ENCODE peak calls at places on chromosome 9, in four cellular contexts. One of them, this sample, is unnamed.

GRCh38 chr9:95465115-95465514 is 51.7 kb downstream of the PTCH1 start:
- DNase-seq in HepG2: no peak
- DNase-seq in GM12878: no peak
- DNase-seq in K562: no peak
- DNase-seq in this sample: no peak

GRCh38 chr9:125074976-125075375 is 68.4 kb downstream of the SCAI start:
- DNase-seq in HepG2: no peak
- DNase-seq in GM12878: no peak
- DNase-seq in K562: no peak
- DNase-seq in this sample: no peak

GRCh38 chr9:21505425-21506179 is 23.5 kb upstream of the IFNE start:
- DNase-seq in HepG2: no peak
- DNase-seq in GM12878: no peak
- DNase-seq in K562: no peak
- DNase-seq in this sample: no peak

GRCh38 chr9:99478469-99479027 is 256.5 kb downstream of the SEC61B start:
- DNase-seq in HepG2: no peak
- DNase-seq in GM12878: no peak
- DNase-seq in K562: no peak
- DNase-seq in this sample: no peak

GRCh38 chr9:69279084-69279729 is 45.8 kb upstream of the ENTREP1 start:
- DNase-seq in HepG2: no peak
- DNase-seq in GM12878: peak; percentile 20
- DNase-seq in K562: no peak
- DNase-seq in this sample: no peak

GRCh38 chr9:72675586-72675985 is 154.2 kb downstream of the TMC1 start:
- DNase-seq in HepG2: no peak
- DNase-seq in GM12878: no peak
- DNase-seq in K562: no peak
- DNase-seq in this sample: no peak

GRCh38 chr9:104772707-104773106 is 8.8 kb downstream of the NIPSNAP3B start:
- DNase-seq in HepG2: no peak
- DNase-seq in GM12878: no peak
- DNase-seq in K562: no peak
- DNase-seq in this sample: no peak

GRCh38 chr9:76004526-76004925 is 114.1 kb downstream of the PCSK5 start:
- DNase-seq in HepG2: no peak
- DNase-seq in GM12878: no peak
- DNase-seq in K562: no peak
- DNase-seq in this sample: no peak

GRCh38 chr9:122126340-122127333 is 32.9 kb downstream of the NDUFA8 start:
- DNase-seq in HepG2: peak; percentile 35
- DNase-seq in GM12878: no peak
- DNase-seq in K562: no peak
- DNase-seq in this sample: peak; percentile 53

GRCh38 chr9:26234865-26235264 is 556.6 kb upstream of the TUSC1 start:
- DNase-seq in HepG2: no peak
- DNase-seq in GM12878: no peak
- DNase-seq in K562: no peak
- DNase-seq in this sample: no peak

GRCh38 chr9:134619456-134619982 is 22.1 kb upstream of the COL5A1 start:
- DNase-seq in HepG2: no peak
- DNase-seq in GM12878: no peak
- DNase-seq in K562: no peak
- DNase-seq in this sample: no peak

GRCh38 chr9:81737871-81738507 is 48.6 kb upstream of the TLE1 start:
- DNase-seq in HepG2: peak; percentile 6
- DNase-seq in GM12878: no peak
- DNase-seq in K562: no peak
- DNase-seq in this sample: no peak

GRCh38 chr9:125438506-125439433 is 177.1 kb downstream of the GAPVD1 start:
- DNase-seq in HepG2: no peak
- DNase-seq in GM12878: no peak
- DNase-seq in K562: no peak
- DNase-seq in this sample: no peak

GRCh38 chr9:125694478-125694877 is 12.5 kb downstream of the MAPKAP1 start:
- DNase-seq in HepG2: peak; percentile 74
- DNase-seq in GM12878: no peak
- DNase-seq in K562: no peak
- DNase-seq in this sample: no peak

GRCh38 chr9:75906531-75906930 is 16.1 kb downstream of the PCSK5 start:
- DNase-seq in HepG2: no peak
- DNase-seq in GM12878: no peak
- DNase-seq in K562: no peak
- DNase-seq in this sample: no peak

GRCh38 chr9:83765376-83765775 is 52.2 kb downstream of the GKAP1 start:
- DNase-seq in HepG2: no peak
- DNase-seq in GM12878: no peak
- DNase-seq in K562: no peak
- DNase-seq in this sample: no peak

GRCh38 chr9:134575103-134575816 is 66.3 kb upstream of the COL5A1 start:
- DNase-seq in HepG2: no peak
- DNase-seq in GM12878: no peak
- DNase-seq in K562: no peak
- DNase-seq in this sample: no peak

GRCh38 chr9:4541848-4542247 is 51.6 kb downstream of the SLC1A1 start:
- DNase-seq in HepG2: no peak
- DNase-seq in GM12878: no peak
- DNase-seq in K562: no peak
- DNase-seq in this sample: no peak

GRCh38 chr9:116286287-116286686 is 132.7 kb downstream of the PAPPA start:
- DNase-seq in HepG2: no peak
- DNase-seq in GM12878: no peak
- DNase-seq in K562: no peak
- DNase-seq in this sample: peak; percentile 56

GRCh38 chr9:122091682-122092592 is 1.2 kb downstream of the TTLL11 start:
- DNase-seq in HepG2: no peak
- DNase-seq in GM12878: no peak
- DNase-seq in K562: peak; percentile 11
- DNase-seq in this sample: no peak

GRCh38 chr9:81083821-81084512 is 605.4 kb downstream of the TLE1 start:
- DNase-seq in HepG2: no peak
- DNase-seq in GM12878: no peak
- DNase-seq in K562: no peak
- DNase-seq in this sample: no peak

GRCh38 chr9:112012026-112012902 is 115.7 kb downstream of the UGCG start:
- DNase-seq in HepG2: peak; percentile 66
- DNase-seq in GM12878: peak; percentile 96
- DNase-seq in K562: peak; percentile 30
- DNase-seq in this sample: no peak

GRCh38 chr9:113695901-113696300 is 180.2 kb upstream of the ZNF618 start:
- DNase-seq in HepG2: no peak
- DNase-seq in GM12878: no peak
- DNase-seq in K562: no peak
- DNase-seq in this sample: no peak

GRCh38 chr9:137642892-137643291 is 24.1 kb downstream of the EHMT1 start:
- DNase-seq in HepG2: no peak
- DNase-seq in GM12878: no peak
- DNase-seq in K562: no peak
- DNase-seq in this sample: no peak

GRCh38 chr9:115411993-115412452 is 294.1 kb upstream of the TNC start:
- DNase-seq in HepG2: no peak
- DNase-seq in GM12878: no peak
- DNase-seq in K562: no peak
- DNase-seq in this sample: no peak

GRCh38 chr9:115035872-115036612 is 81.9 kb downstream of the TNC start:
- DNase-seq in HepG2: no peak
- DNase-seq in GM12878: peak; percentile 77
- DNase-seq in K562: peak; percentile 8
- DNase-seq in this sample: no peak

GRCh38 chr9:75238311-75238976 is 150.1 kb downstream of the OSTF1 start:
- DNase-seq in HepG2: peak; percentile 64
- DNase-seq in GM12878: peak; percentile 3
- DNase-seq in K562: peak; percentile 43
- DNase-seq in this sample: peak; percentile 49

GRCh38 chr9:23117621-23118020 is 671.0 kb downstream of the DMRTA1 start:
- DNase-seq in HepG2: no peak
- DNase-seq in GM12878: no peak
- DNase-seq in K562: no peak
- DNase-seq in this sample: no peak

GRCh38 chr9:137447722-137448568 is 6.8 kb upstream of the ENTPD8 start:
- DNase-seq in HepG2: no peak
- DNase-seq in GM12878: no peak
- DNase-seq in K562: no peak
- DNase-seq in this sample: no peak

GRCh38 chr9:105735366-105735765 is 41.0 kb downstream of the TMEM38B start:
- DNase-seq in HepG2: no peak
- DNase-seq in GM12878: no peak
- DNase-seq in K562: no peak
- DNase-seq in this sample: no peak

GRCh38 chr9:121217609-121218292 is 16.1 kb upstream of the RAB14 start:
- DNase-seq in HepG2: no peak
- DNase-seq in GM12878: peak; percentile 50
- DNase-seq in K562: peak; percentile 48
- DNase-seq in this sample: no peak

GRCh38 chr9:94920439-94920951 is 194.0 kb downstream of the AOPEP start:
- DNase-seq in HepG2: no peak
- DNase-seq in GM12878: no peak
- DNase-seq in K562: no peak
- DNase-seq in this sample: no peak

GRCh38 chr9:100170556-100170955 is 71.5 kb downstream of the INVS start:
- DNase-seq in HepG2: no peak
- DNase-seq in GM12878: no peak
- DNase-seq in K562: no peak
- DNase-seq in this sample: no peak

GRCh38 chr9:12705738-12706391 is 12.7 kb downstream of the TYRP1 start:
- DNase-seq in HepG2: no peak
- DNase-seq in GM12878: no peak
- DNase-seq in K562: no peak
- DNase-seq in this sample: no peak

GRCh38 chr9:109604036-109604600 is 106.0 kb upstream of the PTPN3 start:
- DNase-seq in HepG2: no peak
- DNase-seq in GM12878: no peak
- DNase-seq in K562: no peak
- DNase-seq in this sample: no peak

GRCh38 chr9:123099042-123099441 is 65.6 kb downstream of the GPR21 start:
- DNase-seq in HepG2: no peak
- DNase-seq in GM12878: no peak
- DNase-seq in K562: no peak
- DNase-seq in this sample: no peak

DNA sequence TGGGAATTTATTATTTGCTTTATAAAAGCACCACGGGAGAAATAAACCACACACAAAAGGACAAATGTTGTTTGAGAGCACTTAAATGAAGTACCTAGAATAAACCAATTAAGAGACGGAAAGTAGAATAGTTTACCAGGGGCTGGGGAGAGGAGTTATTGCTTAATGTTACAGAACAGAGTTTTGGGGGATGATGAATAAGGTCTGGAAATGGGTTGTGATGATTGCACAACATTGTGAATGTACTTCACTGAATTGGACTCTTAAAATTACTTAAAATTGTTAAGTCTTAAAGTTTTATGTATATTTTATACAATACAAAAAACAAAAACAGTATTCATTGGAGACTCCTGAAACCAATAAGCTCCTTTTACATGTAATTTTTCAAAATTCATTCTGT is 1.5 kb downstream of the ZBTB43 start:
- DNase-seq in HepG2: no peak
- DNase-seq in GM12878: no peak
- DNase-seq in K562: no peak
- DNase-seq in this sample: no peak
- TF ChIP-seq NR2C2 in HepG2: no peak
- TF ChIP-seq NR2C2 in GM12878: no peak
- TF ChIP-seq NR2C2 in K562: no peak
- TF ChIP-seq NR2C2 in this sample: no peak

DNA sequence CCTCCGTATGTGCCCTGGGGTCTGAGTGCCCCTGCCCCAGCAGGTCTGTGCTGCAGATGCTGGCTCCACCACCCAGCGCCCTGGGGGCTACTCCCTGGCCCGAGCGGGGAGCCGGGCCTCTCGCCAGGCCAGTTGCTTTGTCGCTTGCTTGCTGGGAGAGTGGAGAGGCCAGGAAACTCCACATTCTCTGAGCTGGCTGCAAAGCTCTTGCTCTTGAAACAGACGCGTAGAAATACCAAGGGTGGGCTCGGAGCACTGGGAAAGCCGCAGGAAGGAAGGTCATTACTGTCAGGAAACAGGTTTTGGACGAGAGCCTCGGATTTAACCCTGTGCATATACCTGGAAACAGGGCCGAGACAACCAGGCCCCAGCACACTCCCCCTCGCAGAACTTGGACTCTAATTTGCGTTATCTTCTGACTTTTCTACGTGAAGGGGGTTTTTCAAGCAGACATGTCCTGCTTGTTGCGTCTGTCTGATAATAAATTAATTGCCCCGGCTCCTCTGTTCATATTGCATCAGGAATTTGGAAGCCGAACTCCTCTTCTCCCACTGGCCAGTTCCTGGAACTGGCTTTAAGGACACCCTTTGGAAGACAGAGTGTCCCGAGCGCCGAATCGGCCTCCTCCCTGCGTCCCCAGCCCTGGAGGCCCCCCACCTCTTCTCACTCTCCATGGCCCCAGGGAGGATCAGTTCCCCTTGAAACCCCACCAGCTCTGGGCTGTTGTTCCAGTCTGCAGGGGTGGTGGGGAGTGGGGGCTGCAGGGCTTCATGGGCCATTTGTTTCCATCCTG is 11.2 kb downstream of the ADAMTSL2 start:
- DNase-seq in HepG2: no peak
- DNase-seq in GM12878: no peak
- DNase-seq in K562: no peak
- DNase-seq in this sample: no peak
- TF ChIP-seq CBFB in HepG2: no peak
- TF ChIP-seq CBFB in GM12878: no peak
- TF ChIP-seq CBFB in K562: no peak
- TF ChIP-seq CBFB in this sample: no peak

GRCh38 chr9:35757527-35758275 is 3.6 kb upstream of the MSMP start:
- DNase-seq in HepG2: peak; percentile 35
- DNase-seq in GM12878: no peak
- DNase-seq in K562: peak; percentile 68
- DNase-seq in this sample: no peak

GRCh38 chr9:35759795-35760194 is 5.7 kb upstream of the MSMP start:
- DNase-seq in HepG2: no peak
- DNase-seq in GM12878: no peak
- DNase-seq in K562: no peak
- DNase-seq in this sample: no peak

GRCh38 chr9:35763181-35763580 is 9.1 kb upstream of the MSMP start:
- DNase-seq in HepG2: no peak
- DNase-seq in GM12878: no peak
- DNase-seq in K562: no peak
- DNase-seq in this sample: no peak

GRCh38 chr9:35758475-35759050 is 4.5 kb upstream of the MSMP start:
- DNase-seq in HepG2: no peak
- DNase-seq in GM12878: no peak
- DNase-seq in K562: no peak
- DNase-seq in this sample: no peak

GRCh38 chr9:35760651-35761050 is 6.6 kb upstream of the MSMP start:
- DNase-seq in HepG2: no peak
- DNase-seq in GM12878: no peak
- DNase-seq in K562: no peak
- DNase-seq in this sample: no peak
- TF ChIP-seq MAX in HepG2: no peak
- TF ChIP-seq MAX in GM12878: no peak
- TF ChIP-seq MAX in K562: no peak
- TF ChIP-seq MAX in this sample: no peak

DNA sequence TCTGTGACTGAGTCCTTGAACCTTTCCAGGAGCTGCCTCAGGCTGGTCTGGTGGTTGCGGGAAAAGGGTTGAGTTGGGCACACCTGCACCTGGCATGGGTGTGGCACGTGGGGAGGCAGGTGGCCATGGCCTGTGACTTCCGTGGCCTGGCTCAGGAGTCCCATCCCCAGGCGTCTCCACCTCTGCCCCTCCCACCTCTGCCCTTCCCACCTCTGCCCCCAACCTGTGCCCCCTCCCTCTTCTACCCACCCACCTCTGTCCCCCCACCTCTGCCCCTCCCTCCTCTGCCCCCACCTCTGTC is 1.9 kb upstream of the QRFP start:
- DNase-seq in HepG2: no peak
- DNase-seq in GM12878: no peak
- DNase-seq in K562: no peak
- DNase-seq in this sample: no peak
- TF ChIP-seq NR2C2 in HepG2: no peak
- TF ChIP-seq NR2C2 in GM12878: no peak
- TF ChIP-seq NR2C2 in K562: no peak
- TF ChIP-seq NR2C2 in this sample: no peak

This sample was measured in WTC11.